ENCODE peak calls at places on chromosome 10, in eight cellular contexts. X is choroid plexus epithelial cell, J is tibial nerve, Q is A549, N is IMR-90, A is GM23338, B is right lobe of liver, R is endothelial cell. H is an unnamed sample.
A peak's percentile ranks its signal among the peaks of the same experiment; 100 is the strongest.

GRCh38 chr10:62681211-62681940 is 123.1 kb upstream of the ADO start:
- DNase-seq in X (peak; percentile 2), J (no peak), Q (no peak), N (no peak), A (peak; percentile 45), B (no peak), R (no peak), H (no peak)

GRCh38 chr10:76399216-76399615 is 967.8 kb downstream of the LRMDA start:
- DNase-seq in X (no peak), J (no peak), Q (no peak), N (no peak), A (no peak), B (no peak), R (no peak), H (no peak)

GRCh38 chr10:103793920-103794883 is 61.2 kb downstream of the SH3PXD2A start:
- DNase-seq in X (no peak), J (no peak), Q (peak; percentile 65), N (no peak), A (no peak), B (peak; percentile 91), R (peak; percentile 14), H (no peak)

GRCh38 chr10:70830185-70830584 is 14.4 kb downstream of the SGPL1 start:
- DNase-seq in X (no peak), J (no peak), Q (no peak), N (no peak), A (no peak), B (no peak), R (no peak), H (no peak)

GRCh38 chr10:60664859-60665258 is 113.4 kb upstream of the CDK1 start:
- DNase-seq in X (peak; percentile 69), J (no peak), Q (no peak), N (peak; percentile 5), A (peak; percentile 49), B (no peak), R (no peak), H (no peak)

GRCh38 chr10:21173964-21174669 is 277.0 kb upstream of the NEBL start:
- DNase-seq in X (peak; percentile 23), J (no peak), Q (peak; percentile 66), N (no peak), A (peak; percentile 78), B (peak; percentile 51), R (peak; percentile 33), H (no peak)

GRCh38 chr10:8416192-8416701 is 361.8 kb downstream of the GATA3 start:
- DNase-seq in X (no peak), J (no peak), Q (no peak), N (no peak), A (no peak), B (no peak), R (no peak), H (no peak)

GRCh38 chr10:57979466-57979865 is 288.2 kb downstream of the IPMK start:
- DNase-seq in X (peak; percentile 96), J (no peak), Q (no peak), N (no peak), A (peak; percentile 2), B (no peak), R (no peak), H (no peak)

GRCh38 chr10:72194949-72195348 is 20.9 kb upstream of the ANAPC16 start:
- DNase-seq in X (no peak), J (no peak), Q (no peak), N (no peak), A (no peak), B (no peak), R (no peak), H (no peak)

GRCh38 chr10:122388287-122388997 is 13.9 kb downstream of the PLEKHA1 start:
- DNase-seq in X (no peak), J (no peak), Q (no peak), N (no peak), A (no peak), B (no peak), R (no peak), H (no peak)

GRCh38 chr10:29140991-29141390 is 147.9 kb upstream of the LYZL1 start:
- DNase-seq in X (peak; percentile 90), J (no peak), Q (peak; percentile 39), N (peak; percentile 92), A (peak; percentile 15), B (no peak), R (no peak), H (no peak)

GRCh38 chr10:62053860-62054259 is 152.4 kb downstream of the ARID5B start:
- DNase-seq in X (no peak), J (no peak), Q (no peak), N (no peak), A (no peak), B (no peak), R (no peak), H (no peak)

GRCh38 chr10:4851846-4852245 is 25.8 kb downstream of the AKR1E2 start:
- DNase-seq in X (no peak), J (peak; percentile 42), Q (no peak), N (no peak), A (no peak), B (peak; percentile 96), R (no peak), H (no peak)
- TF ChIP-seq CTCF in X (no peak), J (no peak), Q (no peak), N (no peak), A (no peak), B (no peak), R (no peak), H (no peak)

GRCh38 chr10:102710604-102711003 is 3.6 kb downstream of the ARL3 start:
- DNase-seq in X (peak; percentile 86), J (no peak), Q (no peak), N (peak; percentile 89), A (no peak), B (no peak), R (no peak), H (no peak)
- TF ChIP-seq CTCF in X (peak; percentile 37), J (no peak), Q (no peak), N (no peak), A (no peak), B (no peak), R (no peak), H (no peak)

GRCh38 chr10:54594289-54594688 is 206.7 kb downstream of the PCDH15 start:
- DNase-seq in X (no peak), J (no peak), Q (no peak), N (no peak), A (no peak), B (no peak), R (no peak), H (no peak)
- TF ChIP-seq CTCF in X (no peak), J (no peak), Q (no peak), N (no peak), A (no peak), B (no peak), R (no peak), H (no peak)

GRCh38 chr10:97707134-97707861 is 6.2 kb upstream of the MARVELD1 start:
- DNase-seq in X (no peak), J (no peak), Q (no peak), N (no peak), A (no peak), B (peak; percentile 90), R (no peak), H (no peak)

GRCh38 chr10:97708976-97709745 is 4.4 kb upstream of the MARVELD1 start:
- DNase-seq in X (peak; percentile 94), J (peak; percentile 80), Q (peak; percentile 57), N (peak; percentile 88), A (peak; percentile 93), B (peak; percentile 58), R (peak; percentile 61), H (peak; percentile 68)

GRCh38 chr10:97711640-97712267 is 1.8 kb upstream of the MARVELD1 start:
- DNase-seq in X (no peak), J (no peak), Q (no peak), N (no peak), A (no peak), B (no peak), R (no peak), H (no peak)

GRCh38 chr10:97708167-97708566 is 5.4 kb upstream of the MARVELD1 start:
- DNase-seq in X (peak; percentile 53), J (no peak), Q (no peak), N (no peak), A (no peak), B (no peak), R (no peak), H (no peak)

DNA sequence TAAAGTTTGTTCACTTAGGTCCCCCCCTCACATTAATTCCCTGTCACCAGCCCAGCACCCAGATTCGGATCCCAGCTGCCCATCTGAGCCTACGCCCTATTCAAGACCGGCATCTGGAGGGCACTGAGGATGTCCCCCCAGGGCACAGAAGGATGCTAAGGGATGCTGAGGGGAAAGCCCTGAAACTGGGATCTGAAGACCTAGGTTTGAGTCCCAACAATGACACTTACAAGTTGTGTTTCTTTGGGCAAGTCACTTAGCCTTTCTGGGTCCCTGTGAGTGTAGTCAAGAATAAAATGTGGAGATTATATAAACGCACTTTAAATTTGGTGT is 3.8 kb upstream of the MARVELD1 start:
- DNase-seq in X (no peak), J (no peak), Q (no peak), N (no peak), A (no peak), B (no peak), R (no peak), H (no peak)
- TF ChIP-seq CTCF in X (no peak), J (peak; percentile 27), Q (no peak), N (no peak), A (peak; percentile 6), B (no peak), R (no peak), H (no peak)

DNA sequence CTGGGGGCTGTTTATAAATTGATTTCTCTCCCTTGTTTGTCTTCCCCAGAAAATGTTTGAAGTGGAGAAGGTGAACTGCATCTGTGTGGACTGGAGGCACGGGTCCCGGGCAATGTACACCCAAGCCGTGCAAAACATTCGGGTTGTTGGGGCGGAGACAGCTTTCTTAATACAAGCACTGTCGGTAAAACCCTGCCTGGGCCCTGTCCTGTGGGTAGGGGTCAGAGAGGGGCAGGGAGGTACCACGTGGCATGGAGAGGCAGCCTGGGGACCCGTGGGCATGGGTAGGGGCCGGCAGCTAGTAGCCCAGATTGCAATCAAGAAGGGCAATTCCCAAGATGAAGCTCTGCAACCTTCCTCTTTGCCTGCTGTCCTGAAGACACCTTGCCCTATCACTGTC is 6.1 kb downstream of the PNLIPRP2 start:
- DNase-seq in X (no peak), J (no peak), Q (no peak), N (no peak), A (no peak), B (no peak), R (no peak), H (no peak)
- TF ChIP-seq CTCF in X (no peak), J (no peak), Q (no peak), N (no peak), A (no peak), B (no peak), R (no peak), H (no peak)

DNA sequence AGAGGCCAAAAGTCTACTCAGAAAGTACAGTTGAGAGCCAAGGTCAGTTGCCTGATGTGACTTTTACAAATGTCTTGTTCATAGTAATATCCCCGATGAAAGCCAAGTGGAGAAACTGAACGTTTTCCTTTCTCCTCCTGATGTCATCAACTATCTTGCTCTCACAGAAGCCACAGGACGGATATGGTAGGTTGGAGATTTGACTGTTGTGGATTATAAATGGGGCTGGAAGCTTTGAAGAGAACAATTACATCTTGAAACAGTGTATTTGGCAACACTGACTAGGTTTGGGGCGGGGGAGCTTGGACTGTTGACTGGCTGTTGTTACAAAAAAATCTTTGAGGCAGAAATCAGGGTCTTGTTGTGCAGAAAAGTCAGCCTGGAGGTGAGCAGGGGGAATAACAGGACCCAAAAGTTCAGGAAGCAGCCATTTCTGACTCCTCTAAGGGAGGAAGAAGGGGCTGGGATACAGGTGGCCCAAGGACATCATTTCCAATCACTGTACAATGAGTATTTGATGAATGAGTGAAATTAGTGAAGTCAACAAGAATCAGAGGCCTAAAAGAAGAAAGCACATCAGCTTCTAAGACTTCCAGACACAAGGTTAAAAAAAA is 24.3 kb downstream of the PLEKHS1 start:
- DNase-seq in X (no peak), J (no peak), Q (peak; percentile 25), N (no peak), A (peak; percentile 22), B (no peak), R (no peak), H (no peak)
- TF ChIP-seq CTCF in X (no peak), J (no peak), Q (no peak), N (no peak), A (peak; percentile 25), B (no peak), R (peak; percentile 30), H (no peak)

H was measured in omental fat pad.